ENCODE peak calls at places on chromosome 11, in six cellular contexts. One of them, this sample, is unnamed.
A peak's percentile ranks its signal among the peaks of the same experiment; 100 is the strongest.

GRCh38 chr11:59197990-59198389 is 14.7 kb downstream of the MPEG1 start:
- ATAC-seq in upper lobe of left lung: peak; percentile 86
- ATAC-seq in GM12878: no peak
- ATAC-seq in K562: no peak
- ATAC-seq in HepG2: no peak
- ATAC-seq in A549: no peak
- ATAC-seq in this sample: peak; percentile 79

GRCh38 chr11:56624661-56625110 is 10.0 kb upstream of the OR5M1 start:
- ATAC-seq in GM12878: peak; percentile 86
- ATAC-seq in K562: no peak
- ATAC-seq in A549: peak; percentile 98
- ATAC-seq in upper lobe of left lung: peak; percentile 53
- ATAC-seq in HepG2: peak; percentile 70
- ATAC-seq in this sample: no peak

GRCh38 chr11:113436672-113437252 is 38.4 kb downstream of the DRD2 start:
- ATAC-seq in GM12878: no peak
- ATAC-seq in A549: no peak
- ATAC-seq in upper lobe of left lung: no peak
- ATAC-seq in K562: no peak
- ATAC-seq in HepG2: peak; percentile 31
- ATAC-seq in this sample: no peak

GRCh38 chr11:79026803-79027445 is 413.9 kb downstream of the TENM4 start:
- ATAC-seq in HepG2: no peak
- ATAC-seq in GM12878: peak; percentile 64
- ATAC-seq in A549: no peak
- ATAC-seq in K562: no peak
- ATAC-seq in upper lobe of left lung: no peak
- ATAC-seq in this sample: no peak

GRCh38 chr11:123272565-123272964 is 77.5 kb upstream of the CLMP start:
- ATAC-seq in GM12878: no peak
- ATAC-seq in HepG2: no peak
- ATAC-seq in K562: no peak
- ATAC-seq in upper lobe of left lung: no peak
- ATAC-seq in A549: no peak
- ATAC-seq in this sample: no peak

GRCh38 chr11:64887234-64887756 is 8.9 kb upstream of the EHD1 start:
- ATAC-seq in GM12878: peak; percentile 6
- ATAC-seq in upper lobe of left lung: no peak
- ATAC-seq in A549: peak; percentile 10
- ATAC-seq in HepG2: peak; percentile 21
- ATAC-seq in K562: no peak
- ATAC-seq in this sample: no peak

GRCh38 chr11:73240190-73240781 is 22.2 kb downstream of the P2RY2 start:
- ATAC-seq in A549: no peak
- ATAC-seq in upper lobe of left lung: no peak
- ATAC-seq in GM12878: no peak
- ATAC-seq in HepG2: no peak
- ATAC-seq in K562: no peak
- ATAC-seq in this sample: peak; percentile 40

GRCh38 chr11:66580803-66581202 is 12.1 kb downstream of the CCDC87 start:
- ATAC-seq in K562: no peak
- ATAC-seq in GM12878: no peak
- ATAC-seq in HepG2: no peak
- ATAC-seq in A549: no peak
- ATAC-seq in upper lobe of left lung: no peak
- ATAC-seq in this sample: no peak

GRCh38 chr11:86232556-86232955 is 12.0 kb upstream of the EED start:
- ATAC-seq in GM12878: no peak
- ATAC-seq in A549: no peak
- ATAC-seq in upper lobe of left lung: no peak
- ATAC-seq in K562: no peak
- ATAC-seq in HepG2: no peak
- ATAC-seq in this sample: no peak

GRCh38 chr11:57641011-57641410 is 8.7 kb downstream of the YPEL4 start:
- ATAC-seq in GM12878: peak; percentile 19
- ATAC-seq in A549: peak; percentile 33
- ATAC-seq in HepG2: peak; percentile 54
- ATAC-seq in upper lobe of left lung: no peak
- ATAC-seq in K562: peak; percentile 76
- ATAC-seq in this sample: no peak

GRCh38 chr11:22711880-22712279 is 45.5 kb downstream of the GAS2 start:
- ATAC-seq in A549: no peak
- ATAC-seq in HepG2: no peak
- ATAC-seq in K562: no peak
- ATAC-seq in GM12878: peak; percentile 57
- ATAC-seq in upper lobe of left lung: no peak
- ATAC-seq in this sample: no peak

GRCh38 chr11:56714206-56714605 is 15.3 kb downstream of the OR9G1 start:
- ATAC-seq in K562: no peak
- ATAC-seq in A549: no peak
- ATAC-seq in HepG2: no peak
- ATAC-seq in GM12878: no peak
- ATAC-seq in upper lobe of left lung: no peak
- ATAC-seq in this sample: no peak

GRCh38 chr11:69572233-69572860 is 68.6 kb upstream of the CCND1 start:
- ATAC-seq in A549: no peak
- ATAC-seq in HepG2: no peak
- ATAC-seq in GM12878: no peak
- ATAC-seq in K562: no peak
- ATAC-seq in upper lobe of left lung: no peak
- ATAC-seq in this sample: no peak

GRCh38 chr11:69569306-69570200 is 71.4 kb upstream of the CCND1 start:
- ATAC-seq in GM12878: no peak
- ATAC-seq in upper lobe of left lung: no peak
- ATAC-seq in HepG2: no peak
- ATAC-seq in K562: no peak
- ATAC-seq in A549: no peak
- ATAC-seq in this sample: no peak

GRCh38 chr11:69568809-69569097 is 72.2 kb upstream of the CCND1 start:
- ATAC-seq in A549: no peak
- ATAC-seq in HepG2: no peak
- ATAC-seq in K562: no peak
- ATAC-seq in GM12878: no peak
- ATAC-seq in upper lobe of left lung: no peak
- ATAC-seq in this sample: no peak

GRCh38 chr11:69563946-69564780 is 76.8 kb upstream of the CCND1 start:
- ATAC-seq in A549: no peak
- ATAC-seq in HepG2: no peak
- ATAC-seq in upper lobe of left lung: no peak
- ATAC-seq in K562: no peak
- ATAC-seq in GM12878: no peak
- ATAC-seq in this sample: no peak

DNA sequence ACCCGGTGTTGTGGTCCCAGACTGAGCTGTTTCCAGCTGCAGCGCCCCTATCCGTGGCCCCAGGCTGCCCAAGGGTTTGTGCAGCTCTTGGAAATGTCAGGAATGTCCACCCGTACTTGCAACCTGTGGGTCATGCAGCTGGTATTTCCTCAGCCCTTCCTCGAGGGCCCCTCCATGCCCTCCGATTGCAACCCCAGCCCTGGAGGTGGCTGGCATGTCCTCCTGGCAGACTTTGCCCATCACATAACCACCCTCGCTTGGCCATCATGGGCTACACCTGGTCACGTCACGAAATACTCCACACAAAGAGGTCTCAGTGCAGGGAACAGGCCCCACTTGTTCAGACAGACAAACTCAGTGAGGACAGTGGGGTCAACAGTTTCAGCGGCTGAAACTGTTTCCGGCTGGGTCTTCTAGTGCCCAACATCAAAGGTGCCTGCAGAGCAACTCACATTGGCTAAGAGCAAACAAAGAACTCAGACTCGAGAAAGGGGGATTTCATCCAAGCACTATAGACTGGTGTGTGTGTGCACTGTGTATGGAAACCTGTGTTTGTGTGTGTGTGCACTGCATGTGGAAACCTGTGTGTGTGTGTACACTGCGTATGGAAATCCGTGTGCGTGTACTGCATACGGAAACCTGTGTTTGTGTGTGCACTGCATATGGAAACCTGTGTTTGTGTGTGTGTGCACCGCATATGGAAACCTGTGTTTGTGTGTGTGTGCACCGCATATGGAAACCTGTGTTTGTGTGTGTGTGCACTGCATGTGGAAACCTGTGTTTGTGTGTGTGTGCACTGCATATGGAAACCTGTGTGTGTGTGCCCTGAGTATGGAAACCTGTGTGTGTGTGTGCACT is 72.8 kb upstream of the CCND1 start:
- ATAC-seq in K562: no peak
- ATAC-seq in HepG2: peak; percentile 94
- ATAC-seq in GM12878: no peak
- ATAC-seq in upper lobe of left lung: no peak
- ATAC-seq in A549: no peak
- ATAC-seq in this sample: no peak
- TF ChIP-seq EP300 in K562: no peak
- TF ChIP-seq EP300 in HepG2: peak; percentile 54
- TF ChIP-seq EP300 in GM12878: no peak
- TF ChIP-seq EP300 in upper lobe of left lung: no peak
- TF ChIP-seq EP300 in A549: no peak
- TF ChIP-seq EP300 in this sample: no peak

DNA sequence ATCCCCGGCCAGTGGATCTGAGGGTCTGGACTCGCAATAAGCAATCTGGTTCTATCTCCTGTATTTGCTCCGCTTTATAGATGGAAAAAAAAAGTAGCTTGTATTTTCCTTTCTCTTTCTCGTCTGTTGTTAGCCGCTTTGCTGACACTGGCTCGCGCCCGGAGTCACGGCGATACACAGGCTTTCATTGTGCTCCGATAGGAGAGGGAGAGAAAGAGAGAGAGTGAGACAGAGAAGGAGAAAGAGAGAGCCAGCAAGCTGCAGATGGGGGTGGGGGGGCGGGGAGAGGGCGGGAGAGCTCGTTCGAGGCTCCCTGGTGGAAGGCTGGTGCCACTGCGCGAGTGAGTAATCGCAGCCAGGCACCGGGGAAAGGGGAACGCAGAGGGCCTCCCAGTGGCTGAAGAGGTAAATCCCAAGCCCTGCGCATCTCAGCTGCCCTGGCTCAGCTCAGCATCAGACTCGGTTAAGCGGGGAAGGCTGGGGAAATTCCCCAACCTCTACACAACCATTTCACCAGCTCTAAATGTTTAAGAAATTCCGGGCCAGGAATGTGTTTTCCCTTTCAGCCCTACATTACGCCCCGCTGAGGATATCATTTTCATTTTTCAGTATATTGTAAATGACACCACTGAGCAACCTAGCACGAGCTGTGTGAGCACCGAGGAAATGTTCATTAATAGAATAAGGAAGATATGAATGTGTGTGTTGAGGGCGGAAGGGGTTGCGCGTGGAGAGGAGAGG is at the start of gene MAML2:
- ATAC-seq in A549: peak; percentile 99
- ATAC-seq in HepG2: peak; percentile 95
- ATAC-seq in GM12878: peak; percentile 81
- ATAC-seq in K562: peak; percentile 89
- ATAC-seq in upper lobe of left lung: peak; percentile 96
- ATAC-seq in this sample: peak; percentile 97
- TF ChIP-seq EP300 in A549: no peak
- TF ChIP-seq EP300 in HepG2: no peak
- TF ChIP-seq EP300 in GM12878: no peak
- TF ChIP-seq EP300 in K562: peak; percentile 54
- TF ChIP-seq EP300 in upper lobe of left lung: no peak
- TF ChIP-seq EP300 in this sample: no peak

GRCh38 chr11:45100338-45100737 is 46.1 kb upstream of the PRDM11 start:
- ATAC-seq in K562: peak; percentile 66
- ATAC-seq in GM12878: no peak
- ATAC-seq in HepG2: no peak
- ATAC-seq in A549: peak; percentile 79
- ATAC-seq in upper lobe of left lung: no peak
- ATAC-seq in this sample: no peak

GRCh38 chr11:45098929-45099328 is 47.5 kb upstream of the PRDM11 start:
- ATAC-seq in K562: no peak
- ATAC-seq in upper lobe of left lung: no peak
- ATAC-seq in A549: no peak
- ATAC-seq in GM12878: no peak
- ATAC-seq in HepG2: no peak
- ATAC-seq in this sample: no peak

GRCh38 chr11:45095691-45096010 is 50.8 kb upstream of the PRDM11 start:
- ATAC-seq in GM12878: no peak
- ATAC-seq in A549: no peak
- ATAC-seq in HepG2: no peak
- ATAC-seq in K562: no peak
- ATAC-seq in upper lobe of left lung: no peak
- ATAC-seq in this sample: no peak

GRCh38 chr11:45096636-45097035 is 49.8 kb upstream of the PRDM11 start:
- ATAC-seq in GM12878: no peak
- ATAC-seq in upper lobe of left lung: no peak
- ATAC-seq in A549: no peak
- ATAC-seq in K562: no peak
- ATAC-seq in HepG2: no peak
- ATAC-seq in this sample: no peak

DNA sequence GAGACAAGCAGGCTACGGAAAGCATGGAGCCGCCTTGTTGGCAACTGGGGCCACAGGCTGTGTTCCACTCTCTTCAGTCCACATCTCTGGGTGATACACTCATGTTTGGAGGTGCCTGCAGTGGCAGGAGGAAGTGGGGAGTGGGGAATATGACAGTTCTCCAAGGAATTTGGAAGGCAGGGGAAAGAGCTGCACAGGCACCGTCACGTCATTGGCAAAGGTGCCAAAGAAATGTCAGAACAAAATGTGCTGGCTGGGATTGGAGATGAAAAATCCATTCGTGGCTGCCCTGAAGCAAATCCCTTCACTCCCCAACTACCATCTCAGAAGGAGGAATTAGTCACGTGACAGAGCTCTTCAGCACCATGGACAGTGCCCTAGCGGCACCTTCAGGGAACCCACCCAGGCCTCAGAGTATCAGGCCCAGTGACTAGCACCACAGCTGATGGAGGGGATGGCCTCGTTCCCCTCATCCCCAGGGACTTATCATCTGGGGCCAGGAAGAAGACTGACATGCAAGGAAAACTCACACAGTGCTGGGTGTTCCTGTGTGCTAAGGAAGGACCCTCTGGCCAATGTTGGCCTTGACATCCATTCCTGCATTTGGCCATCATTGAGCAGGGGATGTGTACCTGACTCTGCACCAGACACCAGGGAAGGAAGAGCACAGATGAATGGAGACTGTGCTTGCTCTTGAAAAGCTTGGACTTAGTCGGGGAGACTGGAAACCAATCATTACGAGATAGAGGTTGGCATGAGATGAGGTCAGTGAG is 48.5 kb upstream of the PRDM11 start:
- ATAC-seq in upper lobe of left lung: no peak
- ATAC-seq in A549: no peak
- ATAC-seq in GM12878: no peak
- ATAC-seq in HepG2: no peak
- ATAC-seq in K562: peak; percentile 76
- ATAC-seq in this sample: peak; percentile 44
- TF ChIP-seq EP300 in upper lobe of left lung: no peak
- TF ChIP-seq EP300 in A549: no peak
- TF ChIP-seq EP300 in GM12878: no peak
- TF ChIP-seq EP300 in HepG2: no peak
- TF ChIP-seq EP300 in K562: no peak
- TF ChIP-seq EP300 in this sample: no peak

DNA sequence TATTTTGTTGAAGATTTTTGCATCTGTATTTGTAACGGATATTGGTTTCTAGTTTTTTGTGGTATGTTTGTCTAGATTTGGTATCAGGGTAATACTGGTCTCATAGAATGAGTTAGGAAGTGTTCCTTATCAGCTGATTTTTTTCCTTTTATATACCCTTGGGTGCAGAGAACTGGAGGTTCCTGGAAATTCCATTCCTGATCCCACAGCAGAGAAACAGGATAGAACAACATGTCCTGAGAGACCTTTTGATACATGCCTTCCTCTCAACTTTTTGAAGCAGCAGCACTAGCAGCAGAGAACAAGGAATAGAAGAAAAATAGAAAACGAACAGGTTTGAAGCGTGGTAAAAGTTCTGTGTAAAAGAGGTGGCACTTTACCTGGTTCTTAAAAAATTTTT is 36.8 kb downstream of the BIRC2 start:
- ATAC-seq in A549: no peak
- ATAC-seq in upper lobe of left lung: no peak
- ATAC-seq in GM12878: no peak
- ATAC-seq in K562: no peak
- ATAC-seq in HepG2: no peak
- ATAC-seq in this sample: no peak
- TF ChIP-seq EP300 in A549: no peak
- TF ChIP-seq EP300 in upper lobe of left lung: no peak
- TF ChIP-seq EP300 in GM12878: no peak
- TF ChIP-seq EP300 in K562: no peak
- TF ChIP-seq EP300 in HepG2: no peak
- TF ChIP-seq EP300 in this sample: no peak

This sample was measured in gastroesophageal sphincter.